ENCODE peak calls at places on chromosome 18, in eight cellular contexts. G, T, Z, U, V, I, K and Q are unnamed samples.

GRCh38 chr18:48455555-48456478 is 46.6 kb upstream of the ZBTB7C start:
- DNase-seq in G (peak), T (peak), Z (no peak), U (no peak), V (peak), I (no peak), K (peak), Q (peak)

GRCh38 chr18:39611381-39612090 is 2045.9 kb upstream of the CELF4 start:
- DNase-seq in G (no peak), T (no peak), Z (peak), U (no peak), V (peak), I (no peak), K (no peak), Q (no peak)

GRCh38 chr18:23824704-23825103 is 135.5 kb downstream of the LAMA3 start:
- DNase-seq in G (peak), T (no peak), Z (no peak), U (no peak), V (peak), I (no peak), K (no peak), Q (no peak)

GRCh38 chr18:64175432-64175831 is 26.5 kb upstream of the LINC00305 start:
- DNase-seq in G (no peak), T (no peak), Z (peak), U (no peak), V (no peak), I (no peak), K (peak), Q (no peak)

GRCh38 chr18:13386891-13387801 is 168.6 kb downstream of the LDLRAD4 start:
- DNase-seq in G (no peak), T (no peak), Z (no peak), U (no peak), V (no peak), I (no peak), K (no peak), Q (no peak)

GRCh38 chr18:31680836-31681568 is 3.4 kb downstream of the B4GALT6 start:
- DNase-seq in G (no peak), T (no peak), Z (peak), U (no peak), V (peak), I (no peak), K (no peak), Q (no peak)

GRCh38 chr18:51132256-51132935 is 65.1 kb downstream of the MEX3C start:
- DNase-seq in G (no peak), T (no peak), Z (no peak), U (no peak), V (no peak), I (no peak), K (no peak), Q (no peak)

GRCh38 chr18:36078751-36079529 is 11.6 kb upstream of the RPRD1A start:
- DNase-seq in G (peak), T (no peak), Z (no peak), U (no peak), V (peak), I (no peak), K (no peak), Q (no peak)

GRCh38 chr18:63444567-63444966 is 22.3 kb upstream of the VPS4B start:
- DNase-seq in G (peak), T (no peak), Z (no peak), U (no peak), V (peak), I (no peak), K (no peak), Q (no peak)

GRCh38 chr18:43141208-43141607 is 25.7 kb upstream of the RIT2 start:
- DNase-seq in G (no peak), T (no peak), Z (no peak), U (no peak), V (no peak), I (no peak), K (no peak), Q (no peak)

GRCh38 chr18:26317353-26317865 is 91.2 kb downstream of the TAF4B start:
- DNase-seq in G (no peak), T (no peak), Z (no peak), U (no peak), V (no peak), I (no peak), K (no peak), Q (no peak)

GRCh38 chr18:36296591-36297418 is 708 bp upstream of the FHOD3 start:
- DNase-seq in G (peak), T (peak), Z (peak), U (peak), V (peak), I (peak), K (peak), Q (no peak)

GRCh38 chr18:31274915-31275314 is 43.0 kb upstream of the DSG1 start:
- DNase-seq in G (no peak), T (peak), Z (no peak), U (no peak), V (peak), I (no peak), K (peak), Q (no peak)

GRCh38 chr18:79916546-79917350 is 34.7 kb downstream of the SLC66A2 start:
- DNase-seq in G (no peak), T (no peak), Z (no peak), U (no peak), V (no peak), I (no peak), K (peak), Q (no peak)

GRCh38 chr18:39871976-39872375 is 2083.1 kb upstream of the PIK3C3 start:
- DNase-seq in G (no peak), T (no peak), Z (no peak), U (no peak), V (no peak), I (no peak), K (no peak), Q (no peak)

GRCh38 chr18:45662468-45662867 is 47.2 kb downstream of the SLC14A2 start:
- DNase-seq in G (peak), T (no peak), Z (no peak), U (no peak), V (peak), I (no peak), K (no peak), Q (no peak)

GRCh38 chr18:72433756-72434155 is 110.4 kb downstream of the CBLN2 start:
- DNase-seq in G (no peak), T (no peak), Z (no peak), U (no peak), V (no peak), I (no peak), K (no peak), Q (no peak)

GRCh38 chr18:73954267-73954666 is 193.4 kb downstream of the FBXO15 start:
- DNase-seq in G (no peak), T (no peak), Z (no peak), U (no peak), V (no peak), I (no peak), K (no peak), Q (no peak)

GRCh38 chr18:8982416-8983183 is 119.9 kb upstream of the NDUFV2 start:
- DNase-seq in G (peak), T (peak), Z (peak), U (peak), V (peak), I (no peak), K (peak), Q (no peak)

GRCh38 chr18:48546411-48546810 is 7.6 kb downstream of the CTIF start:
- DNase-seq in G (peak), T (no peak), Z (no peak), U (no peak), V (peak), I (no peak), K (no peak), Q (no peak)

GRCh38 chr18:76834379-76834778 is 12.0 kb downstream of the ZNF236 start:
- DNase-seq in G (no peak), T (no peak), Z (no peak), U (no peak), V (no peak), I (no peak), K (no peak), Q (no peak)

GRCh38 chr18:905948-906415 is 1.3 kb downstream of the ADCYAP1 start:
- DNase-seq in G (no peak), T (no peak), Z (peak), U (no peak), V (no peak), I (no peak), K (no peak), Q (no peak)

GRCh38 chr18:908631-909621 is 4.3 kb downstream of the ADCYAP1 start:
- DNase-seq in G (peak), T (no peak), Z (peak), U (no peak), V (no peak), I (no peak), K (no peak), Q (no peak)

GRCh38 chr18:907880-908512 is 3.3 kb downstream of the ADCYAP1 start:
- DNase-seq in G (no peak), T (no peak), Z (peak), U (no peak), V (no peak), I (no peak), K (no peak), Q (no peak)

GRCh38 chr18:906416-907170 is 1.9 kb downstream of the ADCYAP1 start:
- DNase-seq in G (peak), T (no peak), Z (peak), U (no peak), V (no peak), I (no peak), K (no peak), Q (no peak)

GRCh38 chr18:907171-907879 is 2.7 kb downstream of the ADCYAP1 start:
- DNase-seq in G (peak), T (no peak), Z (peak), U (no peak), V (no peak), I (no peak), K (no peak), Q (no peak)
- H3K4me3 ChIP-seq in G (peak), T (no peak), Z (peak), U (peak), V (peak), I (peak), K (no peak), Q (no peak)

DNA sequence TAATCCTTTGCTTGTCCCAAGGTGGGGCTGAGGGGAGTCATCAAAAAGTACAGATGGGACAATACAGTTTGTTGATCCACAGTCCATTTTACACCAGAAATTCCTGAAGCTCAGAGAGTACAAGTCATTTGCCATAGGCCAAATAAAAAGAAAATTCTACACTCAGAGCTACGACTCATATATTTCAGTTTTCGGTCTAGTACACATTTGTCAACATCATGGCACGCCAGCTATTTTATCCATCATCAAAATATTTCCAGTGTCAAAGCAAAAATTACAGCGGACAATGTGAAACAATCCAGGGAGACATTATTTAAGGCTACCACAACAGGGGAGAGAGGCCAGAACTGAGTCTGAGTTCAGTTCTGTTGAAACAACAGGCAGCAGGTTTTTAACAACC is 587.5 kb upstream of the DSEL start:
- DNase-seq in G (no peak), T (no peak), Z (no peak), U (no peak), V (peak), I (no peak), K (no peak), Q (no peak)
- H3K4me3 ChIP-seq in G (no peak), T (no peak), Z (no peak), U (no peak), V (no peak), I (no peak), K (no peak), Q (no peak)

GRCh38 chr18:58776084-58776483 is 88.6 kb upstream of the ZNF532 start:
- DNase-seq in G (no peak), T (no peak), Z (no peak), U (no peak), V (no peak), I (no peak), K (no peak), Q (no peak)
- H3K4me3 ChIP-seq in G (no peak), T (no peak), Z (no peak), U (no peak), V (no peak), I (no peak), K (no peak), Q (no peak)

GRCh38 chr18:12253517-12254136 is 534 bp upstream of the CIDEA start:
- DNase-seq in G (no peak), T (no peak), Z (peak), U (no peak), V (no peak), I (no peak), K (peak), Q (no peak)
- H3K4me3 ChIP-seq in G (peak), T (no peak), Z (peak), U (peak), V (peak), I (peak), K (no peak), Q (no peak)

DNA sequence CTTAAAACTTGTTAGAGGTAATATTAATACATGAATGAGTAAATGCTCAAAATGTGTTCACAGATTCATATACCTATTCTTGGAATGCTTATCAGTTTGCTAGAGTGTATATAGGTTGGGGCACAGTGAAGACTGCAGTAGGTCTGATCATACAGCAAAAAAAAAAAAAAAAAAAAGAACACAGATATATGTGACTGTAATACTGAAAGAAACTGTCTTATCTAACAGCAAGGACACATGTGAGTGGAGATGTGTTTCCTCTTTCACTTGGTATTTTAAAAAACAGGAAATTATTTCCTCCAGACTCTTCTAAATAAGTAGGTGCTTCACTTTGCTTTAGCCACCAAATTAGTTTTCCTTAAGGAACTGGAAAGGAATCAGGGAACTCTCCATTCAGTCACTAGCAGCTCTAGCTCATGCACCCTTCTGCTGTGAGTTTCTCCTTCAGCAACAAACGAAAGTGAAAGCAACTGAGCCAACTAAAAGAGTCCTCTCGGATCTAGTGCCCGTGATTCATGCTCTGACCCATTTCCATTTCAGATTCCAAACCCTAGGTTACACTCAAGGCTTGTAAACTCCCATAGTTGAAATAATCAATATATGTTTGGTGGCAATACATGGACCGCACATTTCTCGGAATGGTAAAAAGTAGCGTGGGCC is 98.5 kb downstream of the DSEL start:
- DNase-seq in G (peak), T (no peak), Z (no peak), U (no peak), V (peak), I (peak), K (peak), Q (peak)
- H3K4me3 ChIP-seq in G (peak), T (no peak), Z (no peak), U (no peak), V (no peak), I (peak), K (no peak), Q (peak)

GRCh38 chr18:29737620-29738019 is 1304.9 kb downstream of the DSC3 start:
- DNase-seq in G (no peak), T (no peak), Z (no peak), U (no peak), V (no peak), I (no peak), K (no peak), Q (no peak)
- H3K4me3 ChIP-seq in G (no peak), T (no peak), Z (no peak), U (peak), V (no peak), I (no peak), K (no peak), Q (no peak)

GRCh38 chr18:75168654-75169053 is 40.3 kb downstream of the PTGR3 start:
- DNase-seq in G (peak), T (no peak), Z (no peak), U (no peak), V (no peak), I (no peak), K (no peak), Q (no peak)

GRCh38 chr18:75167137-75167536 is 41.8 kb downstream of the PTGR3 start:
- DNase-seq in G (no peak), T (no peak), Z (no peak), U (no peak), V (no peak), I (no peak), K (no peak), Q (no peak)

GRCh38 chr18:75169411-75169810 is 39.5 kb downstream of the PTGR3 start:
- DNase-seq in G (no peak), T (no peak), Z (no peak), U (no peak), V (no peak), I (no peak), K (no peak), Q (no peak)

GRCh38 chr18:75165926-75166325 is 43.0 kb downstream of the PTGR3 start:
- DNase-seq in G (no peak), T (no peak), Z (no peak), U (no peak), V (no peak), I (no peak), K (no peak), Q (no peak)

DNA sequence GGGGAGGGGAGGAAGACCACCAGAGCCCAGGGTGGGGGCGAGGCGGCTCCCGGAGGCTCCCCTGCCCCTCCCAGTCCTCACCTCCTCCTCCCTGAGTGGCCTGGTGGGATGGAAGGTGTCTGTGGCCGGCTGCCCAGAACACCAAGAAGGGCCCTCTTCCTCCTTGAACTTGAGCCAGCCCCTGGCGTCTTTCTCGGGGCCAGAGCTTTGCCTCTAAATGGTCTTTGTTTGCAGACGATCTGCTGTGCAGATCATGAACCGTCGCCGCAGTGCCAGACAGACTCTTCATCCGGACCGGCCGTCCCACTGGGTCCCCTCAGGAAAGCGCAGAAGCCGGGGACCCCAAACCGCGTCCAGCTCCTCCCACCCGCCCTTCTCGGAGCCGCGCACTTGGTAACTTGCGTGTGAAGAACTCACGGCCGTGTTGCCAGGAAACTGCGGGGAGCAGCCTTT is 41.2 kb downstream of the PTGR3 start:
- DNase-seq in G (peak), T (no peak), Z (no peak), U (no peak), V (peak), I (no peak), K (no peak), Q (no peak)
- H3K4me3 ChIP-seq in G (peak), T (no peak), Z (no peak), U (no peak), V (peak), I (peak), K (peak), Q (no peak)